ENCODE peak calls at places on chromosomes 6 and 20, in nine cellular contexts. U is SK-MEL-5; R is GM20000; V is effector CD4-positive, alpha-beta T cell; S is T-cell; C is CD4-positive, alpha-beta memory T cell; L is GM12891; B is NCI-H1105; W is GM19239. G is an unnamed sample.
A peak's percentile ranks its signal among the peaks of the same experiment; 100 is the strongest.

GRCh38 chr20:25539742-25540201 is 45.6 kb downstream of the NINL start:
- DNase-seq in U (no peak), R (no peak), V (no peak), S (no peak), C (no peak), L (no peak), B (no peak), W (no peak), G (no peak)

GRCh38 chr6:2626381-2626780 is 124.3 kb downstream of the MYLK4 start:
- DNase-seq in U (no peak), R (no peak), V (no peak), S (no peak), C (no peak), L (no peak), B (no peak), W (no peak), G (no peak)

GRCh38 chr20:63821824-63822223 is 9.2 kb downstream of the ZBTB46 start:
- DNase-seq in U (no peak), R (no peak), V (no peak), S (no peak), C (no peak), L (no peak), B (no peak), W (no peak), G (no peak)

GRCh38 chr6:100177956-100178355 is 183.9 kb upstream of the MCHR2 start:
- DNase-seq in U (no peak), R (no peak), V (no peak), S (no peak), C (no peak), L (no peak), B (no peak), W (no peak), G (no peak)

GRCh38 chr6:157751547-157752200 is 71.4 kb upstream of the SNX9 start:
- DNase-seq in U (no peak), R (no peak), V (no peak), S (no peak), C (no peak), L (no peak), B (no peak), W (no peak), G (no peak)

GRCh38 chr6:49549691-49550412 is 616 bp upstream of the C6orf141 start:
- DNase-seq in U (no peak), R (no peak), V (no peak), S (no peak), C (no peak), L (no peak), B (no peak), W (no peak), G (no peak)

GRCh38 chr20:40532103-40532502 is 156.9 kb downstream of the MAFB start:
- DNase-seq in U (peak; percentile 55), R (no peak), V (no peak), S (no peak), C (no peak), L (no peak), B (no peak), W (no peak), G (no peak)

GRCh38 chr20:35306931-35307517 is 14.8 kb upstream of the FAM83C start:
- DNase-seq in U (peak; percentile 90), R (no peak), V (no peak), S (no peak), C (no peak), L (no peak), B (peak; percentile 46), W (no peak), G (peak; percentile 36)

GRCh38 chr6:123855493-123855892 is 51.8 kb downstream of the NKAIN2 start:
- DNase-seq in U (no peak), R (no peak), V (no peak), S (no peak), C (no peak), L (no peak), B (no peak), W (no peak), G (no peak)

GRCh38 chr20:46975976-46976375 is 81.3 kb downstream of the EYA2 start:
- DNase-seq in U (no peak), R (no peak), V (no peak), S (no peak), C (no peak), L (no peak), B (no peak), W (no peak), G (no peak)

GRCh38 chr6:107496892-107497684 is 7.2 kb downstream of the SOBP start:
- DNase-seq in U (no peak), R (no peak), V (no peak), S (no peak), C (no peak), L (no peak), B (no peak), W (no peak), G (no peak)